ENCODE peak calls at places on chromosomes 13 and 19, in five cellular contexts. U is CD8-positive, alpha-beta T cell; P is neural progenitor cell; S is brain microvascular endothelial cell; A is fibroblast of lung. F is an unnamed sample.

GRCh38 chr19:14150770-14151661 is 14.6 kb upstream of the ASF1B start:
- DNase-seq in U (no peak), P (no peak), S (no peak), A (no peak), F (no peak)

GRCh38 chr19:18408053-18408476 is 10.6 kb upstream of the LRRC25 start:
- DNase-seq in U (no peak), P (peak), S (no peak), A (no peak), F (no peak)

GRCh38 chr13:113207890-113208423 is 512 bp downstream of the PCID2 start:
- DNase-seq in U (no peak), P (peak), S (peak), A (peak), F (no peak)

GRCh38 chr13:51921790-51922740 is 60.3 kb downstream of the CCDC70 start:
- DNase-seq in U (peak), P (no peak), S (no peak), A (peak), F (no peak)

GRCh38 chr19:3612901-3613741 is 6.4 kb upstream of the TBXA2R start:
- DNase-seq in U (no peak), P (peak), S (no peak), A (peak), F (no peak)

GRCh38 chr19:45498411-45499195 is at the start of gene PPM1N:
- DNase-seq in U (peak), P (peak), S (no peak), A (no peak), F (peak)

GRCh38 chr13:74145249-74145970 is 11.2 kb upstream of the KLF12 start:
- DNase-seq in U (no peak), P (no peak), S (peak), A (peak), F (no peak)

GRCh38 chr19:14072535-14073231 is at the start of gene MISP3:
- DNase-seq in U (no peak), P (peak), S (no peak), A (peak), F (no peak)

GRCh38 chr19:10419646-10420443 is 493 bp upstream of the PDE4A start:
- DNase-seq in U (no peak), P (peak), S (peak), A (peak), F (no peak)

GRCh38 chr13:78777973-78778372 is 119.0 kb upstream of the OBI1 start:
- DNase-seq in U (no peak), P (no peak), S (no peak), A (no peak), F (no peak)

GRCh38 chr19:46288896-46289588 is 7.8 kb upstream of the HIF3A start:
- DNase-seq in U (no peak), P (no peak), S (peak), A (peak), F (no peak)

GRCh38 chr19:46979103-46979769 is 40.4 kb upstream of the NPAS1 start:
- DNase-seq in U (no peak), P (no peak), S (no peak), A (no peak), F (no peak)

GRCh38 chr13:60572855-60573254 is 175.8 kb downstream of the TDRD3 start:
- DNase-seq in U (no peak), P (peak), S (no peak), A (no peak), F (no peak)

GRCh38 chr19:53982611-53983010 is 8.8 kb upstream of the CACNG6 start:
- DNase-seq in U (no peak), P (peak), S (no peak), A (peak), F (no peak)

GRCh38 chr13:97843201-97843600 is 110.3 kb upstream of the IPO5 start:
- DNase-seq in U (no peak), P (no peak), S (no peak), A (no peak), F (no peak)

GRCh38 chr19:33496496-33496895 is 25.1 kb downstream of the PEPD start:
- DNase-seq in U (no peak), P (no peak), S (no peak), A (no peak), F (no peak)

GRCh38 chr19:10789876-10790275 is 46.1 kb downstream of the TMED1 start:
- DNase-seq in U (no peak), P (no peak), S (no peak), A (no peak), F (no peak)

GRCh38 chr19:604355-604754 is 14.7 kb downstream of the HCN2 start:
- DNase-seq in U (no peak), P (no peak), S (no peak), A (no peak), F (no peak)

GRCh38 chr19:54430306-54431254 is 15.3 kb downstream of the TTYH1 start:
- DNase-seq in U (no peak), P (peak), S (peak), A (peak), F (no peak)

DNA sequence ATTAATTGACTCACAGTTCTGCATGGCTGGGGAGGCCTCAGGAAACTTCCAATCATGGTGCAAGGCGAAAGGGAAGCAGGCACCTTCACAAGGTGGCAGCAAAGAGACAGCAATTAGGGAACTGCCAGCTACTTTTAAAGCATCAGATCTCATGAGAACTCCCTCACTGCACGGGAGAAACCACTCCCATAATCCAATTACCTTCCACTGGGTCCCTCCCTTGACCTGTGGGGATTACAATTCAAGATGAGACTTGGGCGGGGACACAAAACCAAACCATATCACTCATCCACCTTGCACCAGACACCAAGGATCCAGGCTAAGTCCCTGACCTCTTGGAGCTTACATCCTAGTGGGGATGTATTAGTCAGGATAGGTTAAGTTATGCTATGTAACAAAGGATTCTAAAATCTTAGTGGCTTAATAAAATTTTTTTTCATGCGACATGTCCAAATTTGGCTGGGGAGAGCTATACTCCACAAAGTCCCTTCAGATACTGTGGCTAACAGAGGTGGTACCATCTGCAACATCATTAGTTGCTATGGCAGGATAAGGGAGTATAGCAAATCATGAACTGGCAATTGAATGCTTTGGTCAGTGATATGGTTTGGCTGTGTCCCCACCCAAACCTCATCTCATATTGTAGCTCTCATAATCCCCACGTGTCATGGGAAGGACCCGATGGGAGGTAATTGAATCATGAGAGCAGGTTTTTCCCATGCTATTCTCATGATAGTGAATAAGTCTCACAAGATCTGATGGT is 8.3 kb upstream of the FAM187B start:
- DNase-seq in U (peak), P (no peak), S (no peak), A (no peak), F (peak)
- TF ChIP-seq CTCF in U (no peak), P (no peak), S (peak), A (no peak), F (no peak)

DNA sequence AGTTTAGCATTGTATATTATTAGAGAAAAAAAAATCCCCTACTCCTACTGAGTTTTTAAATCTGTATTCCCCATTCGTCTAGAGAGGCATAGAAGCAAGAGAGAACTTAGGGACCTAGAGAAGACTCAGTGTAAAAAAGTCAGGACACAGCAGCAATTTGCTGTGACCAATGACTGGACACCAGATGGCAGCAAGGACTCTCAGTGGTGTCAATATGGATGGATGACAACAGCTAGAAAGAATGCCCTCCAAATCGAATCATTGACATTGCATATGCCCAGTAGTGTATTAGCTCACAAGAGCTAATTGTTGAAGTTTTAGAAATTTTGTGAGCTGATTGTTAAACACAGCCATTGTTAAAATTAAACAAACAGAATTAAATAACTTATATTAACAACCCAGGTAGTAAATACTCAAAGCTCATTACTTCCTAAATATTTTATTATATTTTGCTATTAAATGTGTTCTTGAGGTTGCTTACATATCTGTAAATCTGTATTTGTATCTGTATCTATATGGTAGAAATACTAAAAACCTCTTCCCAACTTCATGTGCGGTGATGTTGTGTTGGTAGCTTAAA is 43.9 kb downstream of the SIAH3 start:
- DNase-seq in U (no peak), P (peak), S (peak), A (peak), F (no peak)
- TF ChIP-seq CTCF in U (peak), P (peak), S (peak), A (peak), F (no peak)

DNA sequence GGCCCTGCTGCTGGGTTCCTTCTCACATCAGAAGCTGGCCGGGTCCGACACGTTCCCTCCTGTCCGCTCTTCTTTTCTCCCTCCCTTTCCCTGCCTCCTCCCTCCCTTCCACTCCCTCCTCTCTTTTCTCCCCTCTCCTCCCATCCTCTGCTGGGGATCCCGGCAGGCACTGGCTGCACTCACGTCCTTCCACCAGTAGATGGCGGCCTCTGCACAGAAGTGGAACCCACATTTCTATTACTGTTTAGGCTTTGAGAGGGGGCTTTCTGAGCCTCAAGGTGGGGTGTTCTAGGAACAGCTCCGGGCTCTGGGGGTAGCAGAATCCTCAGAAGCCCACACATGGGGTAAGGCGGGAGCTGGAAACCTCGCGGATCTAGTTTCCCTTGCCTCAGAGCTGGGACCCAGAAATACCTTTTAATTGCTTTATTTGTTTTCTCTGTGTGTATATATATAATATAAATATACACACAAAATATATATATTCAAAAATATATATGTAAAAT is 294.2 kb downstream of the ZNF536 start:
- DNase-seq in U (peak), P (peak), S (peak), A (peak), F (peak)
- TF ChIP-seq CTCF in U (peak), P (peak), S (peak), A (peak), F (peak)

GRCh38 chr13:50700664-50701266 is 142.7 kb downstream of the DLEU7 start:
- DNase-seq in U (no peak), P (no peak), S (no peak), A (no peak), F (no peak)
- TF ChIP-seq CTCF in U (no peak), P (no peak), S (no peak), A (no peak), F (no peak)

GRCh38 chr13:75217949-75218348 is 264.0 kb downstream of the TBC1D4 start:
- DNase-seq in U (no peak), P (peak), S (peak), A (peak), F (no peak)
- TF ChIP-seq CTCF in U (no peak), P (no peak), S (peak), A (no peak), F (no peak)

GRCh38 chr19:2478324-2478755 is 2.4 kb downstream of the GADD45B start:
- DNase-seq in U (peak), P (peak), S (no peak), A (peak), F (peak)
- TF ChIP-seq CTCF in U (peak), P (peak), S (peak), A (peak), F (no peak)

DNA sequence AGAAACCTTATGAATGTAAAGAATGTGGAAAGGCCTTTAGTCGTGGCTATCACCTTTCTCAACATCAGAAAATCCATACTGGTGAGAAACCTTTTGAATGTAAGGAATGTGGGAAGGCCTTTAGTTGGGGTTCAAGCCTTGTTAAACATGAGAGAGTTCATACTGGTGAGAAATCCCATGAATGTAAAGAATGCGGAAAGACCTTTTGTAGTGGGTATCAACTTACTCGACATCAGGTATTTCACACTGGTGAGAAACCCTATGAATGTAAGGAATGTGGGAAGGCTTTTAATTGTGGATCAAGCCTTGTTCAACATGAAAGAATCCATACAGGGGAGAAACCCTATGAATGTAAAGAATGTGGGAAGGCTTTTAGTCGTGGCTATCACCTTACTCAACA is 20.8 kb downstream of the ZNF283 start:
- DNase-seq in U (no peak), P (peak), S (no peak), A (no peak), F (no peak)
- TF ChIP-seq CTCF in U (no peak), P (no peak), S (no peak), A (no peak), F (no peak)

GRCh38 chr13:25922373-25922772 is 129.4 kb downstream of the SHISA2 start:
- DNase-seq in U (no peak), P (no peak), S (peak), A (no peak), F (no peak)
- TF ChIP-seq CTCF in U (no peak), P (no peak), S (no peak), A (no peak), F (no peak)

GRCh38 chr13:21846605-21847004 is 175.7 kb downstream of the FGF9 start:
- DNase-seq in U (no peak), P (no peak), S (no peak), A (no peak), F (no peak)

GRCh38 chr13:21850013-21851006 is 179.4 kb downstream of the FGF9 start:
- DNase-seq in U (no peak), P (no peak), S (no peak), A (peak), F (no peak)

GRCh38 chr13:21853779-21854178 is 182.9 kb downstream of the FGF9 start:
- DNase-seq in U (no peak), P (no peak), S (no peak), A (no peak), F (no peak)

GRCh38 chr13:21852043-21852442 is 181.2 kb downstream of the FGF9 start:
- DNase-seq in U (no peak), P (no peak), S (no peak), A (no peak), F (no peak)

DNA sequence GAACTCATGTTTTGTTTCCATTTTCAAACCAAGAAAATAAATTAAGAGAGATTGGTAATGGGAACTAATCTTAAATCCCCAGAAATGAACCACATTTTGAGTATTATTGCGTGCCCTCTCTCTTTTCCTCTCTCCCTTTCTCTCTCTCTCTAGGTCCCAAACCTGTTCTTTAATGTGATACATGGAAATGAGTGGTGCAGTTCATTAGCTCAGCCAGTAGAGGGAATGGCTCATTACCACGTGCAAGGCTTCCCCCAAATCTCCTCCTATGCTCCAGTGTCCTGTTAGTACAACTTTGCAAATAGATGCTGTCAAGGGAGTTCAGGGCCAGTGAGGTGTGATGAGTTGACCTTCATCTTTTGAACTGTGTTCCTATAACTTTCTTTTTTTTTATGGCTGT is 178.4 kb downstream of the FGF9 start:
- DNase-seq in U (no peak), P (peak), S (no peak), A (peak), F (no peak)
- TF ChIP-seq CTCF in U (peak), P (peak), S (peak), A (peak), F (peak)

DNA sequence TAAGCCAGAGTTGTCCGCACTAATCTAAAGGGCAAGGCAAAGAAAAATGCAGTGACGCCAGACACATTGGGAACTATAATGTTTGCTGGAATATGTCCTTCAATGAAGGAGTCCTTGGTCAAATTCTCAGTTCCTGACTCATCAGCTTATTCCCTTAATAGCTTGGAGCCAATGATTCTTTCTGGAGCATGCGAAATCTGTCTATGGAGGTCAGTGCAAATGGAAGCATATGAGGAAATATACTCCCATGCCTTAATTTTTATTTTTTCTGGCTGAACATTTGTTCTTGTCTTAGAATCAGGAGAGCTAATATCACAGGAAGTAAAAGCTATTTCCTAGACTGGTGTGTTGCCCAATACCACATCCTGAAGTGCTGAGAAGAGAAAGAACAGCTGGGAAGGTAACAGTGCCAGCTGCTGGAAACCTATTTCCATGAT is 289.8 kb upstream of the SPRY2 start:
- DNase-seq in U (no peak), P (no peak), S (peak), A (peak), F (no peak)
- TF ChIP-seq CTCF in U (no peak), P (no peak), S (peak), A (no peak), F (no peak)